ENCODE peak calls at places on chromosomes 4 and X, in four cellular contexts. M is Calu3; E is AG09319; C is CD8-positive, alpha-beta T cell. Y is an unnamed sample.
A peak's percentile ranks its signal among the peaks of the same experiment; 100 is the strongest.

GRCh38 chr4:72997409-72997808 is 72.1 kb downstream of the COX18 start:
- DNase-seq in M (peak; percentile 3), E (no peak), C (no peak), Y (no peak)

GRCh38 chr4:135411251-135411650 is 1209.7 kb upstream of the PABPC4L start:
- DNase-seq in M (no peak), E (no peak), C (no peak), Y (no peak)

GRCh38 chr4:1055721-1056590 is 44.5 kb downstream of the FGFRL1 start:
- DNase-seq in M (no peak), E (no peak), C (peak; percentile 82), Y (peak; percentile 64)

GRCh38 chr4:72604324-72604723 is 35.3 kb upstream of the ADAMTS3 start:
- DNase-seq in M (no peak), E (no peak), C (no peak), Y (no peak)

GRCh38 chr4:10061650-10062415 is 40.5 kb upstream of the SLC2A9 start:
- DNase-seq in M (no peak), E (no peak), C (no peak), Y (no peak)

GRCh38 chr4:72302981-72303704 is 265.9 kb downstream of the ADAMTS3 start:
- DNase-seq in M (peak; percentile 48), E (no peak), C (peak; percentile 7), Y (peak; percentile 15)

GRCh38 chrX:9873952-9874351 is 87.7 kb downstream of the SHROOM2 start:
- DNase-seq in M (peak; percentile 28), E (no peak), C (peak; percentile 0), Y (peak; percentile 16)

GRCh38 chrX:63784346-63784901 is 590 bp downstream of the ARHGEF9 start:
- DNase-seq in M (no peak), E (no peak), C (no peak), Y (no peak)

GRCh38 chr4:129926936-129927335 is 831.0 kb downstream of the C4orf33 start:
- DNase-seq in M (no peak), E (no peak), C (no peak), Y (no peak)

GRCh38 chr4:68218044-68218443 is 27.4 kb downstream of the TMPRSS11B start:
- DNase-seq in M (no peak), E (no peak), C (no peak), Y (no peak)

GRCh38 chr4:2745516-2745915 is 10.6 kb downstream of the TNIP2 start:
- DNase-seq in M (no peak), E (no peak), C (no peak), Y (no peak)

GRCh38 chr4:2850966-2851782 is 7.5 kb downstream of the ADD1 start:
- DNase-seq in M (no peak), E (no peak), C (no peak), Y (no peak)

GRCh38 chr4:110196871-110197420 is 1.5 kb downstream of the ELOVL6 start:
- DNase-seq in M (no peak), E (no peak), C (peak; percentile 35), Y (no peak)

GRCh38 chr4:98828801-98829200 is 100.1 kb downstream of the EIF4E start:
- DNase-seq in M (peak; percentile 12), E (no peak), C (peak; percentile 14), Y (no peak)

GRCh38 chr4:13309751-13310150 is 174.4 kb downstream of the RAB28 start:
- DNase-seq in M (no peak), E (no peak), C (no peak), Y (no peak)

GRCh38 chr4:156312261-156312847 is 358.7 kb upstream of the CTSO start:
- DNase-seq in M (no peak), E (no peak), C (no peak), Y (no peak)

GRCh38 chr4:186037692-186038658 is 31.0 kb upstream of the TLR3 start:
- DNase-seq in M (peak; percentile 39), E (peak; percentile 59), C (no peak), Y (no peak)

GRCh38 chrX:46447384-46447783 is 97.8 kb downstream of the ZNF674 start:
- DNase-seq in M (no peak), E (no peak), C (no peak), Y (no peak)

GRCh38 chr4:876780-877179 is 50.9 kb upstream of the CPLX1 start:
- DNase-seq in M (no peak), E (no peak), C (no peak), Y (no peak)

GRCh38 chr4:41009411-41009810 is 204.9 kb downstream of the APBB2 start:
- DNase-seq in M (no peak), E (no peak), C (no peak), Y (no peak)

GRCh38 chrX:120452131-120452530 is 17.0 kb downstream of the LAMP2 start:
- DNase-seq in M (no peak), E (no peak), C (no peak), Y (no peak)

GRCh38 chrX:17017134-17017533 is 70.7 kb downstream of the REPS2 start:
- DNase-seq in M (no peak), E (no peak), C (no peak), Y (no peak)

GRCh38 chr4:169604903-169605331 is 7.5 kb downstream of the NEK1 start:
- DNase-seq in M (no peak), E (no peak), C (no peak), Y (no peak)

GRCh38 chrX:145821291-145821897 is 3.8 kb downstream of the SLITRK2 start:
- DNase-seq in M (no peak), E (no peak), C (no peak), Y (no peak)

GRCh38 chrX:140040397-140040796 is 75.1 kb upstream of the CXorf66 start:
- DNase-seq in M (peak; percentile 38), E (no peak), C (no peak), Y (no peak)

GRCh38 chrX:70452143-70452733 is 7.6 kb downstream of the DLG3 start:
- DNase-seq in M (peak; percentile 83), E (no peak), C (peak; percentile 39), Y (peak; percentile 37)

GRCh38 chr4:149749769-149750168 is 65.9 kb downstream of the IQCM start:
- DNase-seq in M (no peak), E (no peak), C (no peak), Y (no peak)

GRCh38 chrX:141733371-141733770 is 34.8 kb upstream of the SPANXD start:
- DNase-seq in M (no peak), E (no peak), C (no peak), Y (no peak)

GRCh38 chr4:144355809-144356757 is 215.6 kb upstream of the GYPA start:
- DNase-seq in M (peak; percentile 28), E (no peak), C (no peak), Y (no peak)

GRCh38 chrX:118197730-118198129 is 81.1 kb upstream of the KLHL13 start:
- DNase-seq in M (no peak), E (no peak), C (no peak), Y (no peak)

GRCh38 chr4:145884775-145885174 is 53.8 kb downstream of the ZNF827 start:
- DNase-seq in M (no peak), E (no peak), C (no peak), Y (no peak)

GRCh38 chr4:113584407-113585150 is 177.0 kb downstream of the CAMK2D start:
- DNase-seq in M (no peak), E (no peak), C (no peak), Y (no peak)

GRCh38 chrX:135185795-135186443 is 14.7 kb upstream of the CT55 start:
- DNase-seq in M (peak; percentile 47), E (peak; percentile 24), C (peak; percentile 21), Y (no peak)

GRCh38 chrX:21734175-21734574 is 23.7 kb downstream of the SMPX start:
- DNase-seq in M (no peak), E (no peak), C (no peak), Y (no peak)

GRCh38 chrX:13506574-13506973 is 62.8 kb upstream of the EGFL6 start:
- DNase-seq in M (peak; percentile 42), E (no peak), C (peak; percentile 13), Y (peak; percentile 15)

GRCh38 chr4:17934286-17934685 is 87.3 kb downstream of the LCORL start:
- DNase-seq in M (no peak), E (no peak), C (no peak), Y (no peak)
- TF ChIP-seq CTCF in M (no peak), E (peak; percentile 5), C (no peak), Y (no peak)

DNA sequence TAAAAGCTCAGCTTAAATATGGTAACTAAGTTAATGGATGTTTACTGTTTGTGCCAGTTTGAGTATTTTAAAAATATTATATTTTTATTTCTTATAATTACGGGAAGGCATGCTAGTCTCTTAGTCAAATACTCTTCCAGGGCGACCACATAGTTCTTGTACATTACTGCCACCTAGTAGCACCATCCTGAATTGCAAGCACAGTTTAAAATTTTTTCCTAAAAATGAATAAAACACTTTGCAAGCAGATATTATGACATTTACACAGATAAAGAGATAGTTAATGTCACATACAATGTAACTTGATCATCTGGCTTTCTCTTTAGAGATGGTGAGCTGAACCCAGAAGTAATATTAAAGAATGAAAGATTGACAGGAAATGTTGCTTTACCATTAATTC is 11.5 kb downstream of the NDP start:
- DNase-seq in M (no peak), E (no peak), C (no peak), Y (no peak)
- TF ChIP-seq CTCF in M (no peak), E (peak; percentile 1), C (no peak), Y (no peak)

DNA sequence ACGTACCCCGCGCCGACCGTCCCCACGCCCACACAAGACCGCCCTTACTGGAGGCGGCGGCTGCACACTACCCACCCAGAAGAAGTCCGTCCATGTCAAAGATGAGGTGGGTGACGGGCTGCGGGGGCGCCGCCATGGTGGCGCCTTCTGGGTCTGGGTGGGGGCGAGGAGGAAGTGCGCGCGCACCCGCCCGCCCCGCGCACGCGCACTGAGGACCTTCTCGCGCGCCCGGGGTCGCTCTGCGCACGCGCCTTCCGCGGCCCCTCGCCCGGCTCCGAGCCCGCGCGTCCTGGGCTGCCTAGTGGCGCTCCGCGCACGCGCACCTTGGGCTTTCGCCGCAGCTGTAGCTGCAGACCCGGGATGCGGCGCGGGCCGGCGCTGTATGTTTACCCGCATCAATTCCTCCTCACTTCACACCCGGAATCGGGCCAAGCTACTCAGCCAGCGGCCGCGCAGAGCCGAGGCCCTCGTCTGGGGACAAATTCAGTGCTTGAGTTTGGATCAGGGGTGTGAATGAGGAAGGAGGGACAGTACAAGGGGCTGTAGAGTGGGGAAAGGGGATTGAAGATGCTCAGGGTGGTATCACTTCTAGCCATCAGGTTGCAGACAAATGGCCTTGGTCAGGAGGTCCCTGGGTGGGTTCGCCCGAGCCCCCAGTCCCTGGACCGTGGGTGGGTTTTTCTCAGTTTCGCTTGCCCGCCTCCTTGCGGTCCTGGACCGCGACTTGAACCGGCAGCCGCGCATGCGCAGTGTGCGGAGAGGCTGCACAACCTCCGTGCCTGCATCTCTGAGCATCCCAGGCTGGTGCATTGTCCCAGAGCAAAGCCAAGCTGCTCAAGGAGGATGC is at the start of gene PUDP:
- DNase-seq in M (peak; percentile 90), E (peak; percentile 66), C (peak; percentile 79), Y (peak; percentile 80)
- TF ChIP-seq CTCF in M (no peak), E (no peak), C (no peak), Y (no peak)

GRCh38 chr4:100504086-100504874 is 13.5 kb downstream of the EMCN start:
- DNase-seq in M (no peak), E (no peak), C (no peak), Y (no peak)
- TF ChIP-seq CTCF in M (no peak), E (no peak), C (no peak), Y (no peak)

DNA sequence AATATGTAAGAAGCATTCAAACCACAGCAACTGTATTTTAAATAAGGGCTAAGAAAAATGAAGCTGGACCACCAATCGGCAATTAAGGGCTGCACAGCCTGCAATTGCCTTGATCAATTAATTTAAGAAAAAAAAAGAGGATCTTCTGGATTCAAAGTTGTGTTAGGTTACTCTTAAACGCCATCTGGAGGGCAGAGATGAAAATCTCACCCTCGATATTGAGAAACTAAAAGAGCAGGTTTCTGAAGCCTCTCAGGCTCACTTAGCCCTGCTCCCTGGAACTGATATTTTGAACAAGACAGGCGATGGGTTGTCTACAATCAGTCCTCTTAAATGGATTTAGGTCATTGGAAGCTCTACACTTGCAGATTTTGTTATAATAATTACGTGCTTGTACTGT is 579.4 kb downstream of the GRXCR1 start:
- DNase-seq in M (no peak), E (no peak), C (no peak), Y (no peak)
- TF ChIP-seq CTCF in M (no peak), E (no peak), C (no peak), Y (no peak)